ENCODE peak calls at places on chromosomes 6 and 20, in five cellular contexts. F, Y, O, S and N are unnamed samples.

GRCh38 chr6:157525292-157525889 is 144.4 kb downstream of the ZDHHC14 start:
- DNase-seq in F (no peak), Y (no peak), O (no peak), S (no peak), N (no peak)

GRCh38 chr6:105786890-105787655 is 299.1 kb upstream of the PRDM1 start:
- DNase-seq in F (peak), Y (no peak), O (no peak), S (no peak), N (no peak)

GRCh38 chr6:170516783-170517616 is 36.1 kb downstream of the PSMB1 start:
- DNase-seq in F (peak), Y (peak), O (peak), S (peak), N (no peak)

GRCh38 chr6:69901361-69901760 is 35.0 kb downstream of the COL19A1 start:
- DNase-seq in F (no peak), Y (no peak), O (no peak), S (no peak), N (no peak)

GRCh38 chr20:36273414-36274247 is 32.5 kb upstream of the DLGAP4 start:
- DNase-seq in F (no peak), Y (no peak), O (no peak), S (peak), N (no peak)

GRCh38 chr6:134714679-134715078 is 235.2 kb downstream of the ALDH8A1 start:
- DNase-seq in F (no peak), Y (no peak), O (no peak), S (no peak), N (no peak)

GRCh38 chr20:1330075-1330830 is 1.3 kb upstream of the SDCBP2 start:
- DNase-seq in F (peak), Y (no peak), O (peak), S (no peak), N (no peak)

GRCh38 chr6:108260126-108260808 is 573 bp downstream of the SNX3 start:
- DNase-seq in F (peak), Y (peak), O (peak), S (no peak), N (no peak)

GRCh38 chr6:36075656-36076055 is 48.0 kb downstream of the MAPK14 start:
- DNase-seq in F (no peak), Y (no peak), O (no peak), S (peak), N (no peak)

GRCh38 chr6:116100419-116101297 is at the start of gene NT5DC1:
- DNase-seq in F (peak), Y (peak), O (peak), S (peak), N (no peak)
- TF ChIP-seq CTCF in F (peak), Y (peak), O (no peak), S (no peak), N (peak)

DNA sequence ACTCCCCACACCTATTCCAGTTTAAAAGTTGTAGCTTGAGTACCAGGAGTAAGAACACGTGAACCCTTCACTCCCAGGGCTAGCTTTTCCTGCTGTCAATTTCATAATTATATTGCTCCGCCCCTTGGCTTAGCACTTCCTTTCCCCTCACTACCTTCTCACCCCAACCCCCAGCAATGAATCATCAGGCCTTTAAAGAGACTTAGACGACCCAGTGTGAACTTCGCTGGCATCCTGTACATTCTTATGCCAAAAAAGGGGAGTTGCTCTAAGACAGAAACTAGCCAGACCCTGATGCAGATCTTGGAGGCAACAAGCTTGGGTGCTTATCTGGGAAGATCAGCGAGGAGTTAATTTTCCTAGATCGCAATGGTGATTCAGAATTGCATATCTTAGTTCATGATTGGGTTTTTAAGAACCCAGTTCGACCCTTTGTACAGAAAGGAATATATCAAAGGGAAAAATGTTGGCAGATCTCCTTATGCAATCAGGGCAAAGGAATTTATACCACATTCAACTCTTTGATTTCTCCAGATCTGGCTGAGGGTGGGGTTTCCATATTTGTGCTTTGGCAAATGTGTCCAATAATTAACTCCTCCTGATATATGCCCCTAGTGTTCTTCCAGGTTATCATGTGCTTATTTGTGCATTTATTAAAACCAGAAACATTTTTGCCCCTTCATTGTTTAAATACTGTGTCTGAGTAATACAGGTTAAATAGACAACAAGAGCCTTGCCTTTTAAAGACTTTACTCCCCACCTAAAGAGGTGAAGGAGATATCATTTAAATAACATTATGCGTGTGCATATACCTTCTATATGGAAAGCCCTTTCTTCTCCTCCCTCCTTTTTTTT is 8.1 kb upstream of the ATXN1 start:
- DNase-seq in F (peak), Y (peak), O (peak), S (no peak), N (peak)
- TF ChIP-seq CTCF in F (no peak), Y (no peak), O (no peak), S (no peak), N (no peak)

GRCh38 chr6:89970609-89971337 is 76.5 kb downstream of the GJA10 start:
- DNase-seq in F (no peak), Y (peak), O (peak), S (peak), N (no peak)
- TF ChIP-seq CTCF in F (peak), Y (peak), O (peak), S (peak), N (peak)

DNA sequence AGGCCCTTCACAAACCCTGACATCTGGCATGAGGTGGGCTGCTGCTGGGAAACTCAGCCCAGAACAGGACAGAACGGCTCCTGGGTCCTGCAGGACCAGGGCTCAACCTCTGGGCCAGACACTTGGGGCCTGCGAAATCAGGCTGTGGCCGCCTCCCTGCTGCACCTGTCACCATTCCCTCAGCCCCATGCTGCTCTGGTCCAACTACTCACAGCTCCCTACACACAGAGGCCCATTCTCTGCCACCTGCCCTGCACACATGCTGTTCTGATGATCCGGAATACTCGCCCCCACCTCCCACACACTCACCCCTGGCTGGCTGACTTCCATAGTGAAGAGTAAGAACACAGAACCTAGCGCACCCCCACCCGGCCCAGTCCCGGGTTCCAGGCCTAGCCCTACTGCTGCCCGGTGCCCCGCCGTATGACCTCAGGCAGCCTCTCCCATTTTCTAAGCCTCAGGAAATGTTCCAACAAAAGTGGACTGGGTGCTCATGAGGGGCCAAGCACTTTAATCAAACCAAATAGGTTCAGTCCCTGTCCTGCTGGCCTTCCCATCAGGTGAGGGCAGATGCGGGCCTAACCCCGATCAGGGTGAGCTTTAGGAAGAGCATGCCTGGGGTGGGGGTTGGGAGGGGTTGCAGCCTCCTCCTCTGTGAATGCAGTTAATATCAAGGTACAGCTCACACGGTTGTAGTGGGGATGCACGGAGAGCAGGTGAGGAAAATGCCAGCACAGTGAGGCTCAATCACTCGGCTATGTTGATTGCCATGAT is 3.9 kb downstream of the PEDS1 start:
- DNase-seq in F (no peak), Y (no peak), O (no peak), S (no peak), N (no peak)
- TF ChIP-seq CTCF in F (no peak), Y (no peak), O (no peak), S (no peak), N (no peak)